ENCODE peak calls at places on chromosomes 2 and 18, in five cellular contexts. One of them, this sample, is unnamed.

GRCh38 chr2:100880730-100881129 is 60.8 kb downstream of the NPAS2 start:
- DNase-seq in endothelial cell of umbilical vein: peak; percentile 91
- DNase-seq in K562: no peak
- DNase-seq in sigmoid colon: no peak
- DNase-seq in stomach: no peak
- DNase-seq in this sample: no peak

GRCh38 chr18:22559414-22560282 is 141.9 kb upstream of the CTAGE1 start:
- DNase-seq in endothelial cell of umbilical vein: peak; percentile 84
- DNase-seq in K562: peak; percentile 83
- DNase-seq in sigmoid colon: peak; percentile 73
- DNase-seq in stomach: peak; percentile 57
- DNase-seq in this sample: peak; percentile 81

GRCh38 chr2:227871375-227871788 is at the start of gene DAW1:
- DNase-seq in endothelial cell of umbilical vein: peak; percentile 78
- DNase-seq in K562: peak; percentile 13
- DNase-seq in sigmoid colon: no peak
- DNase-seq in stomach: peak; percentile 63
- DNase-seq in this sample: peak; percentile 81

GRCh38 chr18:76348267-76349066 is 146.6 kb downstream of the ZNF516 start:
- DNase-seq in endothelial cell of umbilical vein: no peak
- DNase-seq in K562: no peak
- DNase-seq in sigmoid colon: no peak
- DNase-seq in stomach: peak; percentile 65
- DNase-seq in this sample: no peak

GRCh38 chr2:11710210-11710609 is 36.2 kb upstream of the LPIN1 start:
- DNase-seq in endothelial cell of umbilical vein: peak; percentile 78
- DNase-seq in K562: no peak
- DNase-seq in sigmoid colon: peak; percentile 80
- DNase-seq in stomach: no peak
- DNase-seq in this sample: no peak

GRCh38 chr2:207165121-207166038 is at the start of gene KLF7:
- DNase-seq in endothelial cell of umbilical vein: peak; percentile 67
- DNase-seq in K562: no peak
- DNase-seq in sigmoid colon: peak; percentile 85
- DNase-seq in stomach: peak; percentile 54
- DNase-seq in this sample: peak; percentile 90

GRCh38 chr18:43887491-43887890 is 610.2 kb upstream of the SYT4 start:
- DNase-seq in endothelial cell of umbilical vein: no peak
- DNase-seq in K562: no peak
- DNase-seq in sigmoid colon: no peak
- DNase-seq in stomach: no peak
- DNase-seq in this sample: no peak

GRCh38 chr18:49609416-49610284 is 47.8 kb downstream of the LIPG start:
- DNase-seq in endothelial cell of umbilical vein: no peak
- DNase-seq in K562: no peak
- DNase-seq in sigmoid colon: no peak
- DNase-seq in stomach: no peak
- DNase-seq in this sample: no peak

GRCh38 chr2:75657794-75658193 is 11.2 kb downstream of the MRPL19 start:
- DNase-seq in endothelial cell of umbilical vein: no peak
- DNase-seq in K562: no peak
- DNase-seq in sigmoid colon: no peak
- DNase-seq in stomach: no peak
- DNase-seq in this sample: no peak

GRCh38 chr18:60017371-60017770 is 117.6 kb downstream of the PMAIP1 start:
- DNase-seq in endothelial cell of umbilical vein: no peak
- DNase-seq in K562: no peak
- DNase-seq in sigmoid colon: no peak
- DNase-seq in stomach: no peak
- DNase-seq in this sample: no peak

GRCh38 chr18:3771121-3771971 is 321.4 kb downstream of the TGIF1 start:
- DNase-seq in endothelial cell of umbilical vein: peak; percentile 93
- DNase-seq in K562: peak; percentile 93
- DNase-seq in sigmoid colon: peak; percentile 92
- DNase-seq in stomach: peak; percentile 90
- DNase-seq in this sample: peak; percentile 93

GRCh38 chr2:102449370-102449974 is 23.6 kb upstream of the SLC9A4 start:
- DNase-seq in endothelial cell of umbilical vein: peak; percentile 67
- DNase-seq in K562: peak; percentile 45
- DNase-seq in sigmoid colon: no peak
- DNase-seq in stomach: peak; percentile 37
- DNase-seq in this sample: no peak

GRCh38 chr2:217398101-217398500 is 538.2 kb upstream of the TNP1 start:
- DNase-seq in endothelial cell of umbilical vein: no peak
- DNase-seq in K562: no peak
- DNase-seq in sigmoid colon: no peak
- DNase-seq in stomach: no peak
- DNase-seq in this sample: no peak

GRCh38 chr2:73593676-73594075 is 48.5 kb downstream of the NAT8 start:
- DNase-seq in endothelial cell of umbilical vein: no peak
- DNase-seq in K562: no peak
- DNase-seq in sigmoid colon: no peak
- DNase-seq in stomach: no peak
- DNase-seq in this sample: no peak

GRCh38 chr2:78465707-78466106 is 559.8 kb upstream of the REG3G start:
- DNase-seq in endothelial cell of umbilical vein: no peak
- DNase-seq in K562: no peak
- DNase-seq in sigmoid colon: no peak
- DNase-seq in stomach: no peak
- DNase-seq in this sample: no peak

GRCh38 chr2:241863021-241863954 is 4.6 kb upstream of the PDCD1 start:
- DNase-seq in endothelial cell of umbilical vein: no peak
- DNase-seq in K562: no peak
- DNase-seq in sigmoid colon: peak; percentile 82
- DNase-seq in stomach: no peak
- DNase-seq in this sample: no peak

GRCh38 chr2:7145707-7146106 is 228.5 kb downstream of the RNF144A start:
- DNase-seq in endothelial cell of umbilical vein: no peak
- DNase-seq in K562: no peak
- DNase-seq in sigmoid colon: no peak
- DNase-seq in stomach: no peak
- DNase-seq in this sample: no peak

GRCh38 chr2:11750917-11751316 is 4.5 kb downstream of the LPIN1 start:
- DNase-seq in endothelial cell of umbilical vein: no peak
- DNase-seq in K562: no peak
- DNase-seq in sigmoid colon: no peak
- DNase-seq in stomach: no peak
- DNase-seq in this sample: no peak

GRCh38 chr2:18721038-18721922 is 131.9 kb upstream of the NT5C1B start:
- DNase-seq in endothelial cell of umbilical vein: peak; percentile 88
- DNase-seq in K562: no peak
- DNase-seq in sigmoid colon: no peak
- DNase-seq in stomach: no peak
- DNase-seq in this sample: no peak

GRCh38 chr2:12416600-12416999 is 300.1 kb upstream of the TRIB2 start:
- DNase-seq in endothelial cell of umbilical vein: peak; percentile 57
- DNase-seq in K562: peak; percentile 59
- DNase-seq in sigmoid colon: peak; percentile 72
- DNase-seq in stomach: peak; percentile 59
- DNase-seq in this sample: peak; percentile 81

GRCh38 chr2:130737592-130737991 is 8.7 kb downstream of the GPR148 start:
- DNase-seq in endothelial cell of umbilical vein: no peak
- DNase-seq in K562: no peak
- DNase-seq in sigmoid colon: no peak
- DNase-seq in stomach: no peak
- DNase-seq in this sample: no peak

DNA sequence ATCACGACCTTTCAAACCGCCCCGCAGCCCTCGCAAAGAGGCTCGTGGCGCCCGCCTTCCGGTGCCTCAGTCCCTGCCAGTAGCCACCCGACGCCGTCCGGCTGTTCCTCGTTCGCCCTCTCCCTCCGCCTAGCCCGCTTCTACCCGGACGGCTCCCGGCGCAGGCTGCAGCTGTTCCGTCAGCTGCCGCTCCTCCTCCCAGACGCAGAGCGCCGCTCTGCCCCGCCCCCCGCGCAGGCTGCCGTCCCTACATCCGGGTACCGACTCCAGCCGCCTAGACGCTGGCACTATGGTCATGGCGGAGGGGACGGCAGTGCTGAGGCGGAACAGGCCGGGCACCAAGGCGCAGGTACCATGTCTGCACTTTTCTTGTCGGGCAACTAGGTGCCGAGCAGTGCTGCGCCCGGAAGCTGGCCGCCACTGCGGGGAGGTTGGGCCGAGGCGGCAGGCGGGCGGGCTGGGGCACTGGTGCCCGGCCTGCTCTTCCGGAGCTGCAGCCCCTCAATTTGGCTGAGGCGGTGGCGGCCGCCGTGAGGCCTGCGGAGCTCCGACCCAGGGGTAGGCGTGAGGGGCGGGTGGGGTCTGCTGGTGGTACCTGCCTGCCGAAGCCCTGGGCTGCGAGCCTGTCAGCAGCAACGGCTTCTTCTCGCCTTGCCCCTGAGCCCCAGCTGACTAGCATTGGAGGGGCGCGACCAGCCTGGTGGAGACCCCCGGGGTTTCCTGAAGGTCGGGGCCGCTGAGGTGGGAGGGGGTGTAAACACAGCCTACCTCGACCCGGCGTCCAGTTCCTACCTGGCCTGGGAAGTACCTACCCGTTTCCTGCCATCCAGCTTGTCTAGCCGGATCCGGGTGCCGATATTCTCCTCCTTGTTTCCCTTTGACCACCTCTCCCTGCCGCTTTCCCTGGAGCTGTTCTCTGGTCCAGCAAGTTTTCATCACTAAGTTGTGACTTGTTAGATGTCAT is at the start of gene MOB4:
- DNase-seq in endothelial cell of umbilical vein: peak; percentile 97
- DNase-seq in K562: peak; percentile 87
- DNase-seq in sigmoid colon: peak; percentile 97
- DNase-seq in stomach: peak; percentile 96
- DNase-seq in this sample: peak; percentile 100
- TF ChIP-seq POLR2AphosphoS5 in endothelial cell of umbilical vein: peak; percentile 94
- TF ChIP-seq POLR2AphosphoS5 in K562: peak; percentile 88
- TF ChIP-seq POLR2AphosphoS5 in sigmoid colon: peak; percentile 95
- TF ChIP-seq POLR2AphosphoS5 in stomach: peak; percentile 99
- TF ChIP-seq POLR2AphosphoS5 in this sample: peak; percentile 99

GRCh38 chr2:10495311-10495987 is 47.3 kb upstream of the ODC1 start:
- DNase-seq in endothelial cell of umbilical vein: no peak
- DNase-seq in K562: no peak
- DNase-seq in sigmoid colon: no peak
- DNase-seq in stomach: no peak
- DNase-seq in this sample: peak; percentile 52

GRCh38 chr2:10494351-10495066 is 46.4 kb upstream of the ODC1 start:
- DNase-seq in endothelial cell of umbilical vein: no peak
- DNase-seq in K562: no peak
- DNase-seq in sigmoid colon: no peak
- DNase-seq in stomach: peak; percentile 23
- DNase-seq in this sample: peak; percentile 71

GRCh38 chr2:10493075-10493635 is 45.0 kb upstream of the ODC1 start:
- DNase-seq in endothelial cell of umbilical vein: no peak
- DNase-seq in K562: no peak
- DNase-seq in sigmoid colon: no peak
- DNase-seq in stomach: no peak
- DNase-seq in this sample: no peak

GRCh38 chr2:10495988-10496313 is 47.8 kb upstream of the ODC1 start:
- DNase-seq in endothelial cell of umbilical vein: no peak
- DNase-seq in K562: no peak
- DNase-seq in sigmoid colon: no peak
- DNase-seq in stomach: peak; percentile 14
- DNase-seq in this sample: peak; percentile 12

GRCh38 chr2:10493636-10494281 is 45.6 kb upstream of the ODC1 start:
- DNase-seq in endothelial cell of umbilical vein: no peak
- DNase-seq in K562: no peak
- DNase-seq in sigmoid colon: no peak
- DNase-seq in stomach: peak; percentile 84
- DNase-seq in this sample: peak; percentile 92
- TF ChIP-seq POLR2A in endothelial cell of umbilical vein: no peak
- TF ChIP-seq POLR2A in K562: no peak
- TF ChIP-seq POLR2A in sigmoid colon: no peak
- TF ChIP-seq POLR2A in stomach: no peak
- TF ChIP-seq POLR2A in this sample: no peak

DNA sequence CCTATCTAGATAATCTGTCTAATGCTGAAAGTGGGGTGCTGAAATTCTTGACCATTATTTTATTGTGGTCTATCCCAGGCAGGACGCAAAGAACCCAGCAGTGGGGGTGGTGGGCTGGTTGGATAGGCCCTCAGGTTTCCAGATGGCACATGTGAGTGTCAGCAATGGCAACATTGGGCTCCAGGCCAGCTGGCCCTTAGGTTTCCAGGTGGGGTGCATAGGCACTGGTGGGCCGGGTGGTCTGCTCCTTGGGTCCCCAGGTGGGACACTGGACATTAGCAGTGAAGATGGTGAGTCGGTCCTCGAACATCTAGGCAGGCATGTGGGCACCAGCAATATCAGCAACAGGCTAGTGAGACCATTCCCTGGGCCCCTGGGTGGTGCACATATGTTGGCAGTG is 680.3 kb upstream of the ACVR2A start:
- DNase-seq in endothelial cell of umbilical vein: no peak
- DNase-seq in K562: no peak
- DNase-seq in sigmoid colon: no peak
- DNase-seq in stomach: no peak
- DNase-seq in this sample: peak; percentile 64
- TF ChIP-seq POLR2AphosphoS5 in endothelial cell of umbilical vein: no peak
- TF ChIP-seq POLR2AphosphoS5 in K562: no peak
- TF ChIP-seq POLR2AphosphoS5 in sigmoid colon: no peak
- TF ChIP-seq POLR2AphosphoS5 in stomach: no peak
- TF ChIP-seq POLR2AphosphoS5 in this sample: no peak

GRCh38 chr2:231455890-231456289 is 8.4 kb downstream of the NCL start:
- DNase-seq in endothelial cell of umbilical vein: no peak
- DNase-seq in K562: no peak
- DNase-seq in sigmoid colon: no peak
- DNase-seq in stomach: no peak
- DNase-seq in this sample: peak; percentile 10

GRCh38 chr2:231455222-231455621 is 9.1 kb downstream of the NCL start:
- DNase-seq in endothelial cell of umbilical vein: no peak
- DNase-seq in K562: no peak
- DNase-seq in sigmoid colon: no peak
- DNase-seq in stomach: no peak
- DNase-seq in this sample: peak; percentile 63

GRCh38 chr2:231454361-231454791 is 9.9 kb downstream of the NCL start:
- DNase-seq in endothelial cell of umbilical vein: no peak
- DNase-seq in K562: no peak
- DNase-seq in sigmoid colon: no peak
- DNase-seq in stomach: no peak
- DNase-seq in this sample: no peak

GRCh38 chr2:231450548-231450989 is 13.7 kb downstream of the NCL start:
- DNase-seq in endothelial cell of umbilical vein: no peak
- DNase-seq in K562: no peak
- DNase-seq in sigmoid colon: no peak
- DNase-seq in stomach: no peak
- DNase-seq in this sample: no peak

DNA sequence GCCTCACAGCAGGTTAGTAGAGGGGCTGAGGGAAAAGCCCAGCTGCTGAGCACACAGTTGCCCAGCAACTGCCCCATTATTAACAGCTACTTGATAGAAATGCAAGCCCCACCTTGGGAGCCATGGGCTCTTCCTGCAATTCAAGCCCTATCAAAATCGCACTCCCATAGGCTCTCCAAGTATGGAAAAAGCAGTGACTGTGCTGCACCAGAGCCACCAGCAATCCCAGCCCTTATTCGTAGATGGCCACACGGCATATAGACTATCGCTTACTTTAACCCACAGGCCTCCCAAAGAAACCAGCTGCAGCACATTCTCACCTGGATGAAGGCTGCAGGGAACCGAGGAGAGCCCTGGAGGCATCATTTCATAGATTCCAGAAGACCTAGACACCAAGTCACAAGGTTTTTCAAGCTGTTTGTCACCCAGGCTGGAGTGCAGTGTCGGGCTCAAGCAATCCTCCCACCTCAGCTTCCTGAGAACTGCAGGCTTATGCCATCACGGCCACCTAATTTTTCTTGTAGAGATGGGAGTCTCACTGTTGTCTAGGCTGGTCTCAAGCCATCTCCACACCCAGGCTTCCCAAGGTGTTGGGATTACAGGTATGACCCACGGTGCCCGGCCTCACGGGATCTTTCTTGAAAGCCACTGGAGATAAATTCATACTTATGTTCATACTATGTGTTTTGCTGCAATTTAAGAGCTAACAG is 11.3 kb downstream of the NCL start:
- DNase-seq in endothelial cell of umbilical vein: no peak
- DNase-seq in K562: no peak
- DNase-seq in sigmoid colon: no peak
- DNase-seq in stomach: no peak
- DNase-seq in this sample: peak; percentile 39
- TF ChIP-seq POLR2A in endothelial cell of umbilical vein: peak; percentile 57
- TF ChIP-seq POLR2A in K562: peak; percentile 69
- TF ChIP-seq POLR2A in sigmoid colon: no peak
- TF ChIP-seq POLR2A in stomach: no peak
- TF ChIP-seq POLR2A in this sample: no peak